ENCODE peak calls at places on chromosome 5, in five cellular contexts. O is neuronal stem cell; E is CD8-positive, alpha-beta memory T cell; U is cardiac muscle cell; X is pancreas. B is an unnamed sample. For H3K36me3, the result is how much of the 10 kb centered on the place peaks cover.

GRCh38 chr5:139524932-139525585 is 36.1 kb upstream of the UBE2D2 start:
- DNase-seq in U (no peak), E (no peak), X (no peak), O (no peak), B (no peak)

GRCh38 chr5:1471997-1472963 is 27.0 kb upstream of the SLC6A3 start:
- DNase-seq in E (no peak), O (no peak), U (no peak), X (no peak), B (no peak)

GRCh38 chr5:146520731-146521130 is 4.7 kb upstream of the GPR151 start:
- DNase-seq in X (no peak), O (no peak), E (no peak), U (no peak), B (no peak)

GRCh38 chr5:175712313-175712680 is 54.4 kb downstream of the HRH2 start:
- DNase-seq in E (no peak), X (peak), U (no peak), O (no peak), B (no peak)

GRCh38 chr5:65395526-65396155 is 86.1 kb downstream of the ADAMTS6 start:
- DNase-seq in O (no peak), E (no peak), U (peak), X (no peak), B (no peak)

GRCh38 chr5:43627028-43627427 is 24.0 kb downstream of the NNT start:
- DNase-seq in U (peak), E (no peak), X (no peak), O (peak), B (no peak)

GRCh38 chr5:139982157-139982974 is 60.7 kb downstream of the NRG2 start:
- DNase-seq in E (no peak), O (peak), U (peak), X (no peak), B (no peak)

GRCh38 chr5:130111723-130112122 is 207.5 kb downstream of the CHSY3 start:
- DNase-seq in E (no peak), U (no peak), X (no peak), O (no peak), B (no peak)

GRCh38 chr5:61290815-61291214 is 41.2 kb upstream of the ZSWIM6 start:
- DNase-seq in E (no peak), O (no peak), U (no peak), X (no peak), B (no peak)

GRCh38 chr5:378301-378891 is 56.9 kb downstream of the AHRR start:
- DNase-seq in O (no peak), U (no peak), E (no peak), X (peak), B (no peak)

GRCh38 chr5:91283899-91284298 is 99.2 kb downstream of the ARRDC3 start:
- DNase-seq in X (no peak), U (peak), O (no peak), E (no peak), B (no peak)

GRCh38 chr5:67243349-67243748 is 46.8 kb upstream of the CD180 start:
- DNase-seq in O (no peak), X (no peak), U (no peak), E (no peak), B (no peak)

GRCh38 chr5:178644826-178645545 is 18.1 kb upstream of the CLK4 start:
- DNase-seq in U (peak), O (no peak), X (no peak), E (no peak), B (no peak)

GRCh38 chr5:174295736-174296481 is 250.4 kb downstream of the NSG2 start:
- DNase-seq in E (no peak), X (no peak), O (no peak), U (no peak), B (no peak)

DNA sequence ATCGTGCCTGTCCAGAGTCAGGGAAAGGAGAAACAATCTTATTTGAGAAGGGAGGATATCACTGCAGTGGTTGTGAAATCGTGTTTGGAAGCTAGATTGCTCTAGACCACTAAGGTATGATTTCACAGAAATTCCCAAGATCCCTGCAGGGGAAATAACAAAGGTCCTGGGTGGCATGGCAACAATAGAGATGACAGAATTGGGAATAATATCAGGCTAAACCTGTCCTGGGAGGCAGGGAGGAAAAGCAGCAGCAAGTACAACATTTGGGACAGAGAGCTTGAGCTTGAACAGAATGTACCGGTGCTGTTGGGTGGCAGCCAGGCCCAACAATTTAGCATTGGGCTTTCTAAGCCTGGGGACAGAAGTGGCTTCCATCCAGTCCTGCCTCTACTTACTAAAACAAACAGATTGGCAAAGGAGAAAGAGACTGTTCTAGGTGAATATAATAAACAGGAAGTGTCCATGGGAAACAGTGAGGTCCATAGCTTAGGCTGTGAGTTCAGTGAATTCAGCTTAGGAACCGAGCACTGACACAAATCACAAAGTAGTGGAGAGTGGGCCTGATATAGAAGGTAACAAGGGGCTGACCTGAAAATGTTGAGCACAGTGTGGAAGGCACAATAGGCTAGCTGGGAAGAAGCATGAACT is 16.9 kb upstream of the ARHGAP26 start:
- DNase-seq in E (no peak), X (no peak), U (peak), O (no peak), B (no peak)
- H3K27ac ChIP-seq in E (no peak), X (peak), U (no peak), O (no peak), B (no peak)

GRCh38 chr5:148414848-148415247 is 31.1 kb downstream of the FBXO38 start:
- DNase-seq in O (no peak), X (no peak), E (no peak), U (no peak), B (no peak)
- H3K36me3 ChIP-seq in O (half or more), X (under half), E (half or more), U (half or more), B (half or more)

DNA sequence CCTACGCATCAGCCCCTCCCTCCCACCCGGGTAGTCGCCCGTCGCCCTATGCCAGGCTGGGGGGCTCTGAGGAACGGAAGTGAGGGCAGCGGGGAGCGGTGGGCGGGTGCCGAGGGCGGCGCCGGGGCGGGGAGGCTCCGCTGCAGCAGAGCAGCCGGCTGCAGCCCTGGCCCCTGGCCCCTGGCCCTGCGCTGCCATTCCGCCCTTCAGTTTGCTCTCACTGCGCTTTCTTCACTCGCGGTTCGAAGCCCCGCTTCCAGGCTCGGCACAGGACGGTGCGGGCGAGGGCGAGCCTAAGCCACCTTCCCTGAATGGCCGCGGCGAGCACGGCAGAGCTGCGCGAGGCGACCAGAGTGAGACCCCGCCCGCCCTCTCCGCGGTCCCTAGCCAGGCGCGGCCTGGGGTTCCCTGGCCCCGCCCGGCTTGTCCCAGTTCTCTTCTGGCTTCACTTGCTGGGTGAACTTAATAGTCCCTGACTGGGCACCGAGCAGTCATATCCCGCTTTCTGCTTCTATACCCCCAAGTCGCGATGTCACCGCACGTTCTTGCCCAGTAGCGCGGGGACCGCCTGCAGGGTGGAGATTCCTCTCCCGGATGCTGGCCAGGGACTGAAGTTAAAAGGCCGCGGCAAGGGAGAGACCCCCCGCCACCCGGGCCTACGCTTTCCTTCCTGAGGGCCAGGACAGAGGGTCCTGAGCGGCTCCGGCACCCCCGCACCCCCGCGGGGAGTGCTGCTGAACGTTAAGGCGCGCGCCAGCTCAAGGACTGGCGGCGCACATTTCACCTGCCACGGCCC is 618 bp upstream of the TRIM36 start:
- DNase-seq in X (peak), U (no peak), O (no peak), E (no peak), B (no peak)
- H3K27ac ChIP-seq in X (peak), U (no peak), O (peak), E (no peak), B (no peak)

GRCh38 chr5:62371409-62371808 is 32.3 kb downstream of the DIMT1 start:
- DNase-seq in O (no peak), U (no peak), E (no peak), X (no peak), B (no peak)
- H3K36me3 ChIP-seq in O (half or more), U (under half), E (under half), X (under half), B (under half)

GRCh38 chr5:34488984-34489383 is 167.1 kb upstream of the RAI14 start:
- DNase-seq in E (no peak), U (no peak), O (no peak), X (no peak), B (no peak)

GRCh38 chr5:34487202-34487879 is 168.8 kb upstream of the RAI14 start:
- DNase-seq in U (peak), X (no peak), O (no peak), E (no peak), B (no peak)

GRCh38 chr5:34486808-34487201 is 169.3 kb upstream of the RAI14 start:
- DNase-seq in O (no peak), X (no peak), U (no peak), E (no peak), B (no peak)

GRCh38 chr5:34486160-34486765 is 169.9 kb upstream of the RAI14 start:
- DNase-seq in X (peak), O (peak), E (peak), U (peak), B (peak)

GRCh38 chr5:34487956-34488355 is 168.2 kb upstream of the RAI14 start:
- DNase-seq in X (no peak), O (no peak), U (no peak), E (no peak), B (no peak)
- H3K27ac ChIP-seq in X (peak), O (no peak), U (no peak), E (no peak), B (no peak)

DNA sequence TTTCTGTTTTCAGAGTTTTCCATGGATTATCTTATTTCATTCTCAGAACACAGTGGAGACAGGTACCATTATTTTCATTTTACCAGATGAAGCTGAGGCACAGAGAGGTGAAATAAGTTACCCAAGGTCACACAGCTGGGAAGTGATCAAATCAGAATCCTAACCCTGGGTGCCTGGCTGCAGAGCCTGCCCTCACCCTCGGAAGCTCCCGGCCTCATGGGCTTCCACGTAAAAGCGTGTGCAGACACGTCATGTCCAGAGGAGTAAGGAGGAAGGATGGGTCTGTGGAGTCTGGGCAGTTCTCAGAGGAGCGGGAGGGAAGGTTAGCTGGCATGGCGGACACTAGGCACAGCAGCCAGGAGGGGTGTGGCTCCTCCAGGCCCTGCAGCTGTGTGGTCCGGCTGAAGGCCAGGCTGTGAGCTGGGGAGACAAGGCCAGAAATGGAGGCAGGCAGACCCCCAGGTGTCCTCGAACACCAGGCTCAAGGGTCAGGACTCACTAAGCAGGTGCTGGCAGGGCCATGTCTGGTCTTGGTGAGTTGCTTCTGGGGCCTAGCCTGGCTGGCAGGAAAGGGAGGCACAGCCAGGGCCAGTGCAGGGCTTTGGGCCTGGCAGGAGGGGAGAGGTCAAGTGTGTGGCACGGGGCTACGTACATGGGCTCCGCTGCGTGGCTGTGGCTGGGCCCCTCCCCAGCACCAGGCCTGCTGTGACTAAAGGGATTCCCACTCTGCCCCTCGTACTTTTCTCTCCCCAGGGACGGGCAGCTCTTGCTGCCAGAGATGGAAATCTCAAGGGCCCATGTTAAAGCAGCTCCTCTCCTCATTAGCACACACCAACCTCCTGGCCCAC is 5.6 kb downstream of the TBC1D9B start:
- DNase-seq in X (no peak), O (no peak), E (no peak), U (no peak), B (no peak)
- H3K36me3 ChIP-seq in X (under half), O (half or more), E (under half), U (under half), B (under half)

DNA sequence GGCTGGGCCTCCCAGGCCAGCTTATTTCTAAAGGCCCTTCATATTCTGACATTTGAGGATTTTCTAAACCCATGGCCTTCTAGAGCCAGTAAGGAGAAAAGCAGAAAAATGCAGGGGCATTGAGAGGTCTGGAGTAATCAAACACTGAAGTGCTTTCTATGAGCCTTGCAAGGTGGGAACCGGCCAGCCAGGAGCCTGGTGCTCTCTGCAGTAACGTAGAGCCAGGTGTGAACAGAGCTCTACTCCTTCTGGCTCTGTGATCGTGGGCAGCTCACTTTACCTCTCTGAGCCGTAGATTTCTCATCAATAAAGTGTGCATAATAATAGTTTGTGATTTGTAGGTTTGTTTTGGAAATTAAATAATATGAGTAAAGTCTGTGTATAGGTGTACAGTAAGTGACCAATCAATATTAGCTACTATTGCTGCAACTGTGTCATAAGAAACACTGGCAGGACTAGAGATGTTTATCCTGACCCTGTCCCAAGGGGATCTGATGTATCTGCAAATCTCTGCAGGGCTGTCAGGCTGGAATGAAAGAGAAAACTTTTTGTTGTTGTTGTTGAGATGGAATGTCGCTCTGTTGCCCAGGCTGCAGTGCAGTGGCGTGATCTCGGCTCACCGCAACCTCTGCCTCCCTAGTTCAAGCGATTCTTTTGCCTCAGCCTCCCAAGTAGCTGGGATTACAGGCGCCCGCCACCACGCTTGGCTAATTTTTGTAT is 2.7 kb downstream of the SYNPO start:
- DNase-seq in U (no peak), O (no peak), E (no peak), X (peak), B (no peak)
- H3K27ac ChIP-seq in U (peak), O (no peak), E (no peak), X (peak), B (no peak)

GRCh38 chr5:165894916-165895315 is 2389.5 kb downstream of the MAT2B start:
- DNase-seq in X (no peak), O (no peak), U (no peak), E (no peak), B (no peak)
- H3K36me3 ChIP-seq in X (under half), O (under half), U (under half), E (under half), B (under half)

GRCh38 chr5:172093965-172094364 is 87.5 kb upstream of the FBXW11 start:
- DNase-seq in X (no peak), U (peak), E (no peak), O (no peak), B (no peak)
- H3K27ac ChIP-seq in X (no peak), U (no peak), E (no peak), O (no peak), B (no peak)